ENCODE peak calls at places on chromosomes 7 and 10, in ten cellular contexts. K, Y, Q, W, F, X, R, U, C and N are unnamed samples.

GRCh38 chr7:54076619-54077018 is 465.6 kb upstream of the VSTM2A start:
- DNase-seq in Y (no peak), Q (no peak), U (no peak), R (no peak), X (no peak), C (no peak), F (no peak), K (no peak), W (no peak), N (no peak)

GRCh38 chr10:122953827-122954730 is at the start of gene C10orf88:
- DNase-seq in Y (peak), X (peak), U (peak), F (peak), W (peak), K (peak), C (peak), R (peak), Q (peak), N (peak)

GRCh38 chr7:77738871-77739270 is 42.6 kb downstream of the RSBN1L start:
- DNase-seq in Q (no peak), U (peak), W (no peak), K (no peak), Y (no peak), F (no peak), X (no peak), R (no peak), C (no peak), N (peak)

GRCh38 chr7:124351950-124352349 is 319.1 kb upstream of the TMEM229A start:
- DNase-seq in U (no peak), X (no peak), F (no peak), Q (no peak), Y (no peak), R (no peak), W (no peak), C (no peak), K (no peak), N (no peak)

GRCh38 chr10:110870823-110871235 is 899 bp upstream of the PDCD4 start:
- DNase-seq in U (no peak), F (no peak), Y (no peak), Q (no peak), X (no peak), W (no peak), R (no peak), K (no peak), C (no peak), N (peak)

GRCh38 chr7:6015917-6016652 is 7.0 kb downstream of the AIMP2 start:
- DNase-seq in Q (no peak), U (no peak), W (no peak), C (no peak), F (no peak), Y (no peak), K (peak), R (no peak), X (no peak), N (peak)

GRCh38 chr10:89393898-89394297 is 1.5 kb downstream of the IFIT1 start:
- DNase-seq in Y (no peak), X (peak), Q (no peak), C (no peak), F (no peak), R (no peak), U (peak), W (no peak), K (no peak), N (no peak)

GRCh38 chr7:102451371-102452054 is 13.2 kb downstream of the ALKBH4 start:
- DNase-seq in Q (no peak), Y (no peak), F (no peak), R (peak), X (peak), W (no peak), U (no peak), C (no peak), K (no peak), N (no peak)

GRCh38 chr10:80500572-80501380 is 36.9 kb upstream of the SH2D4B start:
- DNase-seq in Q (peak), F (no peak), R (no peak), U (peak), X (no peak), C (peak), Y (no peak), K (peak), W (no peak), N (no peak)

GRCh38 chr7:117061751-117062150 is 108.5 kb downstream of the ST7 start:
- DNase-seq in Y (no peak), Q (no peak), U (no peak), X (no peak), W (no peak), R (no peak), C (no peak), K (no peak), F (no peak), N (peak)

GRCh38 chr7:39272111-39272510 is 294.1 kb upstream of the YAE1 start:
- DNase-seq in K (no peak), F (no peak), Y (no peak), R (no peak), X (no peak), W (no peak), Q (no peak), C (no peak), U (no peak), N (no peak)

GRCh38 chr10:12353399-12354027 is 4.2 kb downstream of the CAMK1D start:
- DNase-seq in K (no peak), U (no peak), R (no peak), C (peak), X (no peak), W (no peak), Y (no peak), Q (no peak), F (no peak), N (no peak)

GRCh38 chr7:149496642-149497391 is 792 bp downstream of the ZNF746 start:
- DNase-seq in R (peak), C (peak), F (peak), X (peak), W (peak), Q (peak), Y (peak), K (no peak), U (no peak), N (peak)

GRCh38 chr10:125124907-125125306 is 35.5 kb downstream of the CTBP2 start:
- DNase-seq in F (no peak), W (no peak), X (no peak), Y (no peak), K (no peak), C (no peak), U (no peak), R (no peak), Q (no peak), N (no peak)

GRCh38 chr7:31735991-31736982 is 49.3 kb downstream of the PPP1R17 start:
- DNase-seq in Y (no peak), Q (peak), W (no peak), U (peak), K (peak), F (peak), C (peak), X (peak), R (peak), N (peak)

GRCh38 chr7:114141415-114141814 is 222.6 kb upstream of the PPP1R3A start:
- DNase-seq in F (no peak), C (no peak), R (no peak), W (no peak), K (no peak), X (no peak), Q (no peak), U (no peak), Y (no peak), N (peak)

GRCh38 chr10:11331706-11332105 is 279.7 kb downstream of the USP6NL start:
- DNase-seq in U (no peak), Y (no peak), F (no peak), C (no peak), R (no peak), K (no peak), Q (no peak), W (no peak), X (no peak), N (no peak)

GRCh38 chr7:149686001-149686400 is 87.4 kb downstream of the ZNF467 start:
- DNase-seq in R (no peak), Q (no peak), X (no peak), F (no peak), C (no peak), W (no peak), U (peak), K (no peak), Y (no peak), N (peak)

GRCh38 chr7:139095194-139095659 is 14.3 kb downstream of the ZC3HAV1 start:
- DNase-seq in X (no peak), K (no peak), U (no peak), R (no peak), F (no peak), Y (peak), C (peak), W (peak), Q (peak), N (no peak)

GRCh38 chr7:150340024-150340749 is 1.2 kb downstream of the RARRES2 start:
- DNase-seq in W (no peak), K (no peak), C (peak), Y (no peak), R (peak), Q (peak), X (no peak), F (no peak), U (peak), N (peak)

GRCh38 chr10:24645784-24646183 is 77.9 kb downstream of the ARHGAP21 start:
- DNase-seq in U (peak), Q (no peak), K (no peak), R (no peak), X (no peak), F (no peak), W (no peak), C (no peak), Y (no peak), N (peak)

GRCh38 chr7:156055206-156055822 is 243.1 kb upstream of the SHH start:
- DNase-seq in K (no peak), C (no peak), F (no peak), Y (no peak), X (no peak), Q (no peak), R (no peak), U (peak), W (no peak), N (no peak)

GRCh38 chr10:102120142-102120986 is at the start of gene LDB1:
- DNase-seq in R (peak), X (peak), U (peak), F (peak), Q (peak), Y (peak), K (peak), W (peak), C (peak), N (peak)

GRCh38 chr10:78264361-78264760 is 230.7 kb downstream of the RPS24 start:
- DNase-seq in Q (no peak), R (no peak), K (no peak), U (no peak), C (no peak), X (no peak), W (no peak), F (no peak), Y (no peak), N (no peak)

GRCh38 chr10:131848296-131848695 is 52.5 kb upstream of the PPP2R2D start:
- DNase-seq in F (no peak), W (no peak), K (no peak), C (no peak), U (no peak), Q (no peak), X (no peak), R (no peak), Y (no peak), N (no peak)

GRCh38 chr7:78578701-78579100 is 780.1 kb downstream of the PHTF2 start:
- DNase-seq in W (no peak), R (no peak), C (no peak), X (no peak), F (peak), U (no peak), Q (no peak), Y (no peak), K (no peak), N (no peak)

GRCh38 chr7:101386558-101387199 is 24.0 kb downstream of the COL26A1 start:
- DNase-seq in W (no peak), K (peak), Y (no peak), Q (no peak), R (peak), F (peak), C (peak), X (no peak), U (no peak), N (peak)

GRCh38 chr7:85820702-85821443 is 634.0 kb upstream of the SEMA3D start:
- DNase-seq in C (no peak), W (no peak), K (no peak), Q (no peak), X (no peak), R (no peak), Y (no peak), U (no peak), F (no peak), N (no peak)

GRCh38 chr10:120516426-120516825 is 59.4 kb downstream of the PLPP4 start:
- DNase-seq in X (no peak), U (no peak), W (no peak), R (no peak), K (no peak), C (no peak), Q (no peak), Y (no peak), F (no peak), N (no peak)

GRCh38 chr7:111845853-111846252 is 283.6 kb upstream of the IMMP2L start:
- DNase-seq in U (no peak), R (no peak), C (no peak), Y (no peak), X (no peak), F (no peak), Q (no peak), K (no peak), W (no peak), N (no peak)

GRCh38 chr7:66326501-66327180 is 121.5 kb downstream of the TPST1 start:
- DNase-seq in W (no peak), C (no peak), Y (no peak), F (no peak), Q (no peak), K (no peak), X (no peak), R (no peak), U (peak), N (peak)

GRCh38 chr10:18414061-18414460 is 237.3 kb downstream of the NSUN6 start:
- DNase-seq in X (no peak), W (no peak), Q (no peak), F (no peak), R (peak), C (no peak), K (no peak), U (no peak), Y (no peak), N (peak)

GRCh38 chr7:29871787-29872398 is 65.6 kb downstream of the WIPF3 start:
- DNase-seq in C (no peak), K (no peak), X (no peak), U (peak), Q (no peak), F (no peak), Y (no peak), W (no peak), R (no peak), N (peak)

GRCh38 chr10:84925495-84925894 is 597.1 kb downstream of the CCSER2 start:
- DNase-seq in W (no peak), X (no peak), Y (no peak), K (no peak), R (no peak), C (no peak), F (no peak), Q (no peak), U (no peak), N (no peak)

GRCh38 chr10:33799281-33799943 is 464.9 kb upstream of the NRP1 start:
- DNase-seq in Q (no peak), X (no peak), K (no peak), R (peak), Y (no peak), C (no peak), W (no peak), U (no peak), F (no peak), N (no peak)

GRCh38 chr7:94240902-94241301 is 153.8 kb upstream of the COL1A2 start:
- DNase-seq in X (no peak), W (no peak), R (no peak), U (no peak), K (no peak), Y (no peak), C (no peak), Q (no peak), F (no peak), N (no peak)

GRCh38 chr7:73742753-73743641 is 4.4 kb upstream of the ABHD11 start:
- DNase-seq in W (no peak), C (no peak), F (peak), U (peak), Y (no peak), K (no peak), R (peak), X (peak), Q (no peak), N (no peak)

GRCh38 chr7:109076561-109076960 is 506.9 kb downstream of the DNAJB9 start:
- DNase-seq in Y (no peak), W (no peak), C (no peak), U (no peak), F (no peak), R (no peak), K (no peak), Q (no peak), X (no peak), N (no peak)

GRCh38 chr7:75905785-75906604 is 9.0 kb upstream of the POR start:
- DNase-seq in K (peak), R (no peak), Y (no peak), Q (no peak), C (no peak), U (peak), F (peak), W (no peak), X (peak), N (peak)

GRCh38 chr10:91589015-91589655 is 43.7 kb downstream of the PPP1R3C start:
- DNase-seq in U (peak), C (no peak), Q (no peak), Y (no peak), K (no peak), W (no peak), X (no peak), F (no peak), R (peak), N (peak)